ENCODE peak calls at places on chromosome 18, in nine cellular contexts. C, P, G, W, R, H, A, O and U are unnamed samples.

GRCh38 chr18:46250084-46250811 is 146.1 kb downstream of the HAUS1 start:
- DNase-seq in C (peak), P (peak), G (peak), W (peak), R (no peak), H (no peak), A (peak), O (peak), U (no peak)

GRCh38 chr18:80104364-80104779 is 4.7 kb upstream of the ADNP2 start:
- DNase-seq in C (no peak), P (no peak), G (no peak), W (no peak), R (no peak), H (no peak), A (no peak), O (no peak), U (no peak)

GRCh38 chr18:59232309-59233016 is 12.5 kb downstream of the GRP start:
- DNase-seq in C (no peak), P (no peak), G (no peak), W (no peak), R (no peak), H (no peak), A (no peak), O (peak), U (no peak)

GRCh38 chr18:61850756-61851155 is 42.1 kb downstream of the RNF152 start:
- DNase-seq in C (no peak), P (no peak), G (no peak), W (no peak), R (no peak), H (no peak), A (no peak), O (no peak), U (no peak)

GRCh38 chr18:43396266-43396665 is 119.0 kb upstream of the SYT4 start:
- DNase-seq in C (no peak), P (peak), G (peak), W (no peak), R (no peak), H (no peak), A (no peak), O (peak), U (no peak)

GRCh38 chr18:62018034-62018760 is 125.4 kb upstream of the RNF152 start:
- DNase-seq in C (no peak), P (peak), G (peak), W (no peak), R (peak), H (no peak), A (no peak), O (peak), U (no peak)

GRCh38 chr18:58605027-58606020 is 23.6 kb downstream of the ALPK2 start:
- DNase-seq in C (peak), P (peak), G (peak), W (peak), R (no peak), H (no peak), A (peak), O (no peak), U (no peak)

GRCh38 chr18:45335644-45336043 is 279.6 kb upstream of the SLC14A2 start:
- DNase-seq in C (peak), P (peak), G (peak), W (no peak), R (no peak), H (no peak), A (no peak), O (no peak), U (no peak)

GRCh38 chr18:63979409-63979908 is 9.6 kb downstream of the SERPINB8 start:
- DNase-seq in C (peak), P (peak), G (peak), W (peak), R (no peak), H (peak), A (peak), O (peak), U (no peak)

GRCh38 chr18:48328473-48329205 is 80.5 kb downstream of the ZBTB7C start:
- DNase-seq in C (no peak), P (peak), G (peak), W (no peak), R (no peak), H (no peak), A (no peak), O (no peak), U (no peak)

GRCh38 chr18:48325115-48325670 is 84.0 kb downstream of the ZBTB7C start:
- DNase-seq in C (no peak), P (peak), G (no peak), W (no peak), R (no peak), H (no peak), A (no peak), O (no peak), U (no peak)

GRCh38 chr18:48324651-48325050 is 84.5 kb downstream of the ZBTB7C start:
- DNase-seq in C (no peak), P (no peak), G (no peak), W (no peak), R (no peak), H (no peak), A (no peak), O (no peak), U (no peak)

GRCh38 chr18:48330016-48330991 is 78.9 kb downstream of the ZBTB7C start:
- DNase-seq in C (peak), P (peak), G (peak), W (no peak), R (no peak), H (no peak), A (no peak), O (peak), U (no peak)

GRCh38 chr18:48326901-48327675 is 82.1 kb downstream of the ZBTB7C start:
- DNase-seq in C (no peak), P (peak), G (peak), W (no peak), R (no peak), H (no peak), A (no peak), O (no peak), U (no peak)
- H3K27ac ChIP-seq in C (no peak), P (peak), G (no peak), W (no peak), R (no peak), H (no peak), A (no peak), O (no peak), U (no peak)

GRCh38 chr18:2964349-2965010 is 48.5 kb downstream of the LPIN2 start:
- DNase-seq in C (no peak), P (no peak), G (peak), W (no peak), R (no peak), H (no peak), A (no peak), O (no peak), U (no peak)

GRCh38 chr18:2965797-2966196 is 47.1 kb downstream of the LPIN2 start:
- DNase-seq in C (no peak), P (no peak), G (no peak), W (no peak), R (no peak), H (no peak), A (no peak), O (no peak), U (no peak)

GRCh38 chr18:2961828-2962227 is 51.1 kb downstream of the LPIN2 start:
- DNase-seq in C (no peak), P (peak), G (peak), W (no peak), R (no peak), H (no peak), A (no peak), O (peak), U (peak)

GRCh38 chr18:2960983-2961696 is 51.8 kb downstream of the LPIN2 start:
- DNase-seq in C (no peak), P (peak), G (no peak), W (no peak), R (no peak), H (no peak), A (no peak), O (no peak), U (no peak)

GRCh38 chr18:2963048-2963447 is 49.9 kb downstream of the LPIN2 start:
- DNase-seq in C (no peak), P (no peak), G (no peak), W (no peak), R (no peak), H (no peak), A (peak), O (no peak), U (no peak)
- H3K27ac ChIP-seq in C (no peak), P (no peak), G (no peak), W (peak), R (no peak), H (no peak), A (peak), O (no peak), U (no peak)

DNA sequence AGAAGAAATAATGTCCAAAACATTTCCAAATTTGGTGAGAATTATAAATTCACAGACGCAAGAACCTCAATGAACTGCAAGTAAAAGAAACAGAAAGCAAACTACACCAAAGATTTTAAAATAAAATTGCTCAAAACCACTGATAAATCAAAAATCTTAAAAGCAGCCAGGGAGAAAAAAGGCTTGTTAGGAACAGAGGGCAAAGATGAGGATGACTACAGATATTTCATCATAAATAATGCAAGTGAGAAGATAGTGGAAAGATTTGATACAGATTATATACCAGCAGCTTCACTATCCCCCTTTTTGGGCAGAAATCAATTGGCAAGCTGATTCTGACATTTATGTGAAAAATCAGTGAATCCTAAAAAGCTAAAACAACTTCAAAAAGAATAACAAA is 10.3 kb upstream of the ASXL3 start:
- DNase-seq in C (no peak), P (no peak), G (no peak), W (no peak), R (no peak), H (no peak), A (no peak), O (no peak), U (no peak)
- H3K27ac ChIP-seq in C (no peak), P (no peak), G (no peak), W (no peak), R (no peak), H (no peak), A (no peak), O (no peak), U (no peak)

GRCh38 chr18:13298262-13298661 is 79.7 kb downstream of the LDLRAD4 start:
- DNase-seq in C (no peak), P (no peak), G (no peak), W (no peak), R (no peak), H (no peak), A (no peak), O (no peak), U (no peak)
- H3K27ac ChIP-seq in C (no peak), P (no peak), G (no peak), W (no peak), R (no peak), H (no peak), A (no peak), O (no peak), U (peak)

GRCh38 chr18:55642191-55642590 is 54.2 kb upstream of the TCF4 start:
- DNase-seq in C (no peak), P (no peak), G (no peak), W (no peak), R (no peak), H (no peak), A (no peak), O (no peak), U (no peak)
- H3K27ac ChIP-seq in C (no peak), P (no peak), G (no peak), W (no peak), R (no peak), H (no peak), A (no peak), O (no peak), U (no peak)

DNA sequence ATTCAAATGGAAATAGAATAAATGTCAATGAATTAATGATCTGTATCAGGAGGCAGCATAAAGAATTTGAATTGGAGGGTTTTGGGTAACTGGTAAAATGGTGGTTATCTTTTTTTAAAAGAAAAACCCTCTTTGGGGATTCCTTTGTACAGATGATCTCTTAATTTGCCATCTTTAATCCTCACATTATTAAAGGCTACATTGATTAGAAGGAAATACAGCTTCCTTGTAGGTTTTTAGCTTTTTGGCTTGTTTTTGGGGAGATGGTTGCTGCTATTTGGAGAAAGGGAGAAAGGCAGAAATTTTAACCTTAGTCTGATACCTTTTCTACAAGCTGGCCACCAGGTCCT is 600 bp upstream of the MAPRE2 start:
- DNase-seq in C (no peak), P (no peak), G (no peak), W (no peak), R (no peak), H (no peak), A (no peak), O (no peak), U (no peak)
- H3K27ac ChIP-seq in C (no peak), P (peak), G (peak), W (peak), R (no peak), H (peak), A (peak), O (peak), U (peak)